ENCODE peak calls at places on chromosomes 4 and X, in five cellular contexts. C is thoracic aorta, D is cardiac muscle cell, X is HCT116, K is NT2/D1. Q is an unnamed sample.

GRCh38 chr4:121070696-121071639 is 1.4 kb downstream of the NDNF start:
- DNase-seq in C (no peak), D (peak; percentile 67), X (no peak), K (no peak), Q (no peak)

GRCh38 chr4:6253961-6254360 is 15.7 kb upstream of the WFS1 start:
- DNase-seq in C (no peak), D (no peak), X (no peak), K (no peak), Q (no peak)

GRCh38 chrX:31178064-31178768 is 106.4 kb upstream of the FTHL17 start:
- DNase-seq in C (no peak), D (no peak), X (no peak), K (no peak), Q (no peak)

GRCh38 chrX:78119521-78120227 is 15.6 kb downstream of the PGK1 start:
- DNase-seq in C (no peak), D (no peak), X (no peak), K (no peak), Q (no peak)

GRCh38 chr4:24979554-24979953 is 51.2 kb downstream of the LGI2 start:
- DNase-seq in C (no peak), D (no peak), X (no peak), K (no peak), Q (no peak)

GRCh38 chr4:125736057-125736456 is 421.3 kb downstream of the FAT4 start:
- DNase-seq in C (no peak), D (no peak), X (no peak), K (no peak), Q (no peak)

GRCh38 chr4:19807505-19807904 is 444.2 kb upstream of the SLIT2 start:
- DNase-seq in C (no peak), D (no peak), X (no peak), K (no peak), Q (no peak)

GRCh38 chr4:130478406-130478805 is 1382.5 kb downstream of the C4orf33 start:
- DNase-seq in C (no peak), D (no peak), X (no peak), K (no peak), Q (no peak)

GRCh38 chr4:137621056-137621455 is 88.8 kb upstream of the PCDH18 start:
- DNase-seq in C (no peak), D (no peak), X (no peak), K (no peak), Q (no peak)

GRCh38 chr4:139587452-139587851 is 31.4 kb upstream of the SETD7 start:
- DNase-seq in C (no peak), D (no peak), X (no peak), K (no peak), Q (peak; percentile 66)

GRCh38 chrX:150037041-150037440 is 98.8 kb upstream of the EOLA2 start:
- DNase-seq in C (no peak), D (no peak), X (no peak), K (no peak), Q (no peak)

GRCh38 chrX:53373307-53373706 is 49.1 kb downstream of the SMC1A start:
- DNase-seq in C (no peak), D (no peak), X (no peak), K (no peak), Q (no peak)

GRCh38 chr4:21304061-21304541 is 603.8 kb downstream of the PACRGL start:
- DNase-seq in C (no peak), D (peak; percentile 46), X (no peak), K (peak; percentile 38), Q (no peak)

GRCh38 chrX:117996918-117997480 is 119.6 kb downstream of the KLHL13 start:
- DNase-seq in C (no peak), D (no peak), X (no peak), K (no peak), Q (no peak)

GRCh38 chr4:173415885-173416658 is 17.2 kb upstream of the SCRG1 start:
- DNase-seq in C (no peak), D (no peak), X (no peak), K (no peak), Q (no peak)

GRCh38 chrX:47483310-47484268 is 567 bp upstream of the ZNF41 start:
- DNase-seq in C (no peak), D (peak; percentile 43), X (no peak), K (no peak), Q (no peak)

GRCh38 chr4:133096972-133097371 is 52.1 kb upstream of the PCDH10 start:
- DNase-seq in C (no peak), D (no peak), X (no peak), K (peak; percentile 43), Q (no peak)

GRCh38 chrX:4265036-4265435 is 551.6 kb upstream of the PRKX start:
- DNase-seq in C (no peak), D (no peak), X (no peak), K (no peak), Q (no peak)

GRCh38 chr4:6501171-6501570 is 28.8 kb upstream of the PPP2R2C start:
- DNase-seq in C (no peak), D (no peak), X (no peak), K (no peak), Q (peak; percentile 60)

GRCh38 chr4:147732516-147733193 is 767 bp downstream of the ARHGAP10 start:
- DNase-seq in C (no peak), D (peak; percentile 75), X (no peak), K (no peak), Q (no peak)

GRCh38 chr4:153065286-153065685 is 129.2 kb downstream of the FHDC1 start:
- DNase-seq in C (no peak), D (no peak), X (no peak), K (no peak), Q (no peak)

GRCh38 chr4:155008389-155008788 is 200.0 kb upstream of the NPY2R start:
- DNase-seq in C (no peak), D (no peak), X (no peak), K (no peak), Q (no peak)

GRCh38 chr4:13541176-13541604 is 3.1 kb downstream of the NKX3-2 start:
- DNase-seq in C (no peak), D (no peak), X (no peak), K (no peak), Q (peak; percentile 42)
- H3K4me1 ChIP-seq in C (peaks cover 33% of the 10 kb centered on the region), D (peaks cover 8% of the 10 kb centered on the region), X (peaks cover 8% of the 10 kb centered on the region), K (peaks cover 15% of the 10 kb centered on the region), Q (peaks cover 66% of the 10 kb centered on the region)

GRCh38 chr4:10094841-10095240 is 21.8 kb downstream of the WDR1 start:
- DNase-seq in C (no peak), D (no peak), X (no peak), K (no peak), Q (no peak)

GRCh38 chr4:10091531-10092181 is 24.9 kb downstream of the WDR1 start:
- DNase-seq in C (no peak), D (no peak), X (no peak), K (no peak), Q (no peak)

GRCh38 chr4:10092481-10093272 is 23.9 kb downstream of the WDR1 start:
- DNase-seq in C (no peak), D (peak; percentile 77), X (no peak), K (no peak), Q (no peak)

GRCh38 chr4:10093801-10094552 is 22.6 kb downstream of the WDR1 start:
- DNase-seq in C (no peak), D (peak; percentile 80), X (no peak), K (no peak), Q (no peak)

GRCh38 chr4:10093273-10093621 is 23.4 kb downstream of the WDR1 start:
- DNase-seq in C (no peak), D (no peak), X (no peak), K (no peak), Q (no peak)
- H3K4me1 ChIP-seq in C (peaks cover 93% of the 10 kb centered on the region), D (peaks cover 56% of the 10 kb centered on the region), X (peaks cover 23% of the 10 kb centered on the region), K (peaks cover 39% of the 10 kb centered on the region), Q (peaks cover 92% of the 10 kb centered on the region)

GRCh38 chrX:130082244-130083106 is 27.8 kb downstream of the ELF4 start:
- DNase-seq in C (no peak), D (no peak), X (no peak), K (no peak), Q (no peak)
- H3K4me1 ChIP-seq in C (peaks cover 13% of the 10 kb centered on the region), D (no peaks in the 10 kb centered on the region), X (no peaks in the 10 kb centered on the region), K (peaks cover 6% of the 10 kb centered on the region), Q (peaks cover 27% of the 10 kb centered on the region)

DNA sequence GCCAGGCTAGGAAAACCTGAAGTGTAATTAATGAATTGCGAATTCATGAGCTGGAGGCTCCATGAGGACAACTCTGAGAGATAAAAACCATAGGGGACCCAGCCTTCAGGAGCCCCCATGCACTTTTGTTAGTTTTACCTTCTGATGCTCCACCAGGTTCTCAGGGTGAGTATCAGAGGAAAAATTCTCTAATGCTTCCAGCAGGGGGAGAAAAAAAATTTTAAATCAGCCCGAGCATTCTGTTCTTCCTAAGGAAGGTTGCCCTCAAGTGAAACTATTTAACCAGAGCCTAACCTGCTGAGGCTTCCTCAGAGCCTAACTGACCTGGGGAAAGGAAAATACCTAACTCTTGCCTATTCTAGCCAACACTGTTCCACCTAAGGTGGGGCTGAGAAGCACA is 552.6 kb downstream of the PPARGC1A start:
- DNase-seq in C (no peak), D (peak; percentile 14), X (no peak), K (peak; percentile 3), Q (no peak)
- H3K4me1 ChIP-seq in C (peaks cover 7% of the 10 kb centered on the region), D (peaks cover 14% of the 10 kb centered on the region), X (no peaks in the 10 kb centered on the region), K (peaks cover 3% of the 10 kb centered on the region), Q (no peaks in the 10 kb centered on the region)

DNA sequence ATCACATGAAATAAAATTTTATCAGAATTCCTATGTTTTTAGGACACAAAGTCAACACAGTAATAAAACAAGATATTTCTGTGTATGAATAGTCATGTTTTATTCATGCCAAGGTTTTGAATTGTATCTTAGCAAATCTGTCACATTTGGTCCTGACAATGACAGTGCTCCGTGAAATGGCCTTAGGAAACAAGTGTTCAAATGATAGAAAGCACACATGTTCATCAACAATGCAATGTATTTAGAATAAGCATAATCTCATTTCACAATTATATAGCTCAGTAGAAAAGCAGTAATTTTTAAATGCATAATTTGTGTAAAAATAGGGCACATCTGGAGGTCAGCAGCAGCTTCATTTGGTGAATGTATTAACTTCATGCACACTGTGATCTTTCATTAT is 380.4 kb downstream of the GPM6A start:
- DNase-seq in C (no peak), D (no peak), X (no peak), K (no peak), Q (no peak)
- H3K4me1 ChIP-seq in C (no peaks in the 10 kb centered on the region), D (no peaks in the 10 kb centered on the region), X (no peaks in the 10 kb centered on the region), K (no peaks in the 10 kb centered on the region), Q (no peaks in the 10 kb centered on the region)

DNA sequence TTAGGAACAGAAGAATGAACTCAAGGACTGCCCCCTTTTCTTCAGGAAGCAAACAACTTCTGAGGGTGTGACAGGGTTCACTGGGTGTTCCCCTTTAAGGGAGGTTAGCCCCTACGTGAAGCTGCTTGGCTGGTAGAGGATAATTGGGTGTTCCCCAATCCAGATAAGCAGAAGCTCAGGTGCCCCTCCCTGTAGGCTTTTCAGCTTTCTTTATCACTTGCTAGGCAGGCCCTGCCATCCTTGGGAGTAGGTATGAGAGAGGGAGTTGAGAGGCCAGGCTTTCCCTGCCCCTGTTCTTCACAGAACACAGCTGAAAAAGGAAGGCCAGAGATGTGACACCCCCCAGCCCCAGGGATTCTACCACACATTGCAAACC is 44.2 kb downstream of the RTL9 start:
- DNase-seq in C (no peak), D (no peak), X (no peak), K (no peak), Q (no peak)
- H3K4me1 ChIP-seq in C (no peaks in the 10 kb centered on the region), D (no peaks in the 10 kb centered on the region), X (no peaks in the 10 kb centered on the region), K (peaks cover 2% of the 10 kb centered on the region), Q (no peaks in the 10 kb centered on the region)